ENCODE peak calls at places on chromosome 12, in nine cellular contexts. C is CD4-positive, alpha-beta T cell; T is C1 segment of cervical spinal cord; B is activated T-helper 1 cell treated with anti-CD3 and anti-CD28 coated beads, Interleukin-2, amount 50 U/mL, for 16 hours; G is putamen; A is nephron progenitor cell; E is astrocyte; L is central memory CD8-positive, alpha-beta T cell; J is activated CD4-positive, alpha-beta T cell treated with anti-CD3 and anti-CD28 coated beads, Interleukin-2, amount 10 ng/mL, durations not matched to agents 24 days and 14 days. K is an unnamed sample.

GRCh38 chr12:43131304-43131703 is 420.7 kb downstream of the ADAMTS20 start:
- DNase-seq in C (no peak), T (no peak), B (no peak), G (no peak), A (no peak), E (peak; percentile 10), L (no peak), J (no peak), K (no peak)

GRCh38 chr12:16515666-16516065 is 90.3 kb downstream of the LMO3 start:
- DNase-seq in C (no peak), T (no peak), B (no peak), G (no peak), A (no peak), E (peak; percentile 20), L (no peak), J (no peak), K (no peak)

GRCh38 chr12:8081228-8081920 is 700 bp upstream of the NECAP1 start:
- DNase-seq in C (peak; percentile 33), T (no peak), B (no peak), G (peak; percentile 16), A (no peak), E (no peak), L (no peak), J (peak; percentile 79), K (no peak)

GRCh38 chr12:48932878-48933277 is 7.6 kb upstream of the FKBP11 start:
- DNase-seq in C (no peak), T (no peak), B (no peak), G (no peak), A (no peak), E (no peak), L (no peak), J (no peak), K (no peak)

GRCh38 chr12:121009744-121010143 is 6.5 kb downstream of the C12orf43 start:
- DNase-seq in C (no peak), T (no peak), B (no peak), G (no peak), A (peak; percentile 33), E (peak; percentile 22), L (no peak), J (no peak), K (no peak)

GRCh38 chr12:14207946-14208612 is 157.4 kb upstream of the ATF7IP start:
- DNase-seq in C (no peak), T (no peak), B (no peak), G (no peak), A (no peak), E (no peak), L (no peak), J (no peak), K (no peak)

GRCh38 chr12:92039048-92039447 is 106.6 kb downstream of the BTG1 start:
- DNase-seq in C (no peak), T (no peak), B (no peak), G (no peak), A (no peak), E (no peak), L (no peak), J (no peak), K (no peak)

GRCh38 chr12:53097207-53097563 is 282 bp upstream of the IGFBP6 start:
- DNase-seq in C (no peak), T (no peak), B (no peak), G (no peak), A (no peak), E (peak; percentile 39), L (no peak), J (no peak), K (no peak)

GRCh38 chr12:124967016-124967739 is 21.8 kb downstream of the DHX37 start:
- DNase-seq in C (no peak), T (no peak), B (no peak), G (no peak), A (no peak), E (no peak), L (no peak), J (no peak), K (no peak)

GRCh38 chr12:24905431-24905830 is 43.5 kb downstream of the BCAT1 start:
- DNase-seq in C (no peak), T (no peak), B (no peak), G (no peak), A (no peak), E (peak; percentile 36), L (no peak), J (no peak), K (no peak)

GRCh38 chr12:24754690-24755638 is 193.9 kb downstream of the BCAT1 start:
- DNase-seq in C (no peak), T (no peak), B (no peak), G (peak; percentile 19), A (no peak), E (peak; percentile 98), L (no peak), J (no peak), K (no peak)